ENCODE peak calls at places on chromosome X, in six cellular contexts. D is NT2/D1, R is HCT116, V is HepG2, Q is SK-N-SH, E is K562. Z is an unnamed sample.
A peak's percentile ranks its signal among the peaks of the same experiment; 100 is the strongest.

GRCh38 chrX:129634541-129634940 is 20.2 kb downstream of the APLN start:
- DNase-seq in D (no peak), Q (peak; percentile 55), E (no peak), R (no peak), V (no peak), Z (no peak)

GRCh38 chrX:133475953-133476352 is 60.7 kb upstream of the GPC4 start:
- DNase-seq in Q (no peak), R (no peak), D (no peak), E (no peak), V (no peak), Z (no peak)

GRCh38 chrX:16589211-16589610 is 60.7 kb upstream of the S100G start:
- DNase-seq in R (no peak), E (no peak), V (no peak), Q (no peak), D (no peak), Z (no peak)

GRCh38 chrX:46447384-46447783 is 97.8 kb downstream of the ZNF674 start:
- DNase-seq in D (no peak), E (no peak), Q (no peak), R (no peak), V (peak; percentile 23), Z (no peak)

GRCh38 chrX:97637289-97637688 is 753.6 kb downstream of the RPA4 start:
- DNase-seq in V (no peak), R (no peak), Q (no peak), E (no peak), D (no peak), Z (no peak)

GRCh38 chrX:72038016-72038415 is 93.7 kb downstream of the RTL5 start:
- DNase-seq in V (no peak), Q (no peak), E (no peak), R (no peak), D (no peak), Z (no peak)

GRCh38 chrX:103533428-103534216 is 14.3 kb upstream of the RAB40A start:
- DNase-seq in D (peak; percentile 57), V (peak; percentile 43), Q (peak; percentile 25), R (peak; percentile 37), E (peak; percentile 16), Z (peak; percentile 83)

GRCh38 chrX:132501606-132502005 is 12.8 kb upstream of the MBNL3 start:
- DNase-seq in E (no peak), D (no peak), V (no peak), R (no peak), Q (no peak), Z (no peak)

GRCh38 chrX:45077748-45078424 is 122.8 kb downstream of the DIPK2B start:
- DNase-seq in Q (no peak), D (no peak), V (no peak), R (no peak), E (no peak), Z (no peak)

GRCh38 chrX:130121505-130121800 is 11.2 kb upstream of the ELF4 start:
- DNase-seq in D (no peak), V (no peak), R (no peak), E (no peak), Q (no peak), Z (no peak)

GRCh38 chrX:85243761-85244410 is at the start of the genes SATL1 and ZNF711:
- DNase-seq in E (peak; percentile 27), V (peak; percentile 21), R (peak; percentile 13), D (peak; percentile 72), Q (peak; percentile 87), Z (peak; percentile 64)

GRCh38 chrX:78106651-78106986 is 2.6 kb downstream of the PGK1 start:
- DNase-seq in E (no peak), V (no peak), Q (no peak), R (no peak), D (no peak), Z (no peak)

GRCh38 chrX:8048466-8048865 is 121.3 kb upstream of the PNPLA4 start:
- DNase-seq in D (no peak), R (no peak), E (no peak), Q (no peak), V (no peak), Z (no peak)

GRCh38 chrX:150486011-150486410 is 82.4 kb upstream of the MTM1 start:
- DNase-seq in R (peak; percentile 24), D (no peak), V (peak; percentile 20), Q (peak; percentile 32), E (peak; percentile 15), Z (no peak)

GRCh38 chrX:63735882-63736281 is 49.1 kb downstream of the ARHGEF9 start:
- DNase-seq in R (no peak), D (no peak), E (no peak), V (no peak), Q (no peak), Z (no peak)

GRCh38 chrX:111402378-111402777 is 9.6 kb downstream of the DCX start:
- DNase-seq in V (no peak), R (no peak), D (no peak), E (no peak), Q (no peak), Z (no peak)

GRCh38 chrX:15416133-15416993 is 32.1 kb upstream of the VEGFD start:
- DNase-seq in Q (no peak), V (no peak), E (no peak), D (no peak), R (no peak), Z (no peak)

GRCh38 chrX:18146954-18147353 is 73.7 kb downstream of the BEND2 start:
- DNase-seq in D (no peak), E (peak; percentile 22), Q (no peak), V (peak; percentile 1), R (no peak), Z (peak; percentile 47)

GRCh38 chrX:138765061-138765460 is 53.5 kb upstream of the FGF13 start:
- DNase-seq in D (no peak), V (no peak), Q (no peak), R (no peak), E (no peak), Z (no peak)

GRCh38 chrX:4876268-4876667 is 1162.8 kb upstream of the PRKX start:
- DNase-seq in D (no peak), Q (no peak), E (no peak), V (no peak), R (no peak), Z (no peak)

GRCh38 chrX:108473979-108474378 is 34.3 kb downstream of the COL4A5 start:
- DNase-seq in E (no peak), D (no peak), R (no peak), Q (no peak), V (no peak), Z (no peak)

GRCh38 chrX:41095962-41096955 is 11.0 kb downstream of the USP9X start:
- DNase-seq in D (no peak), E (no peak), R (no peak), Q (no peak), V (no peak), Z (no peak)

GRCh38 chrX:111662314-111662713 is 18.7 kb upstream of the ALG13 start:
- DNase-seq in E (no peak), D (no peak), V (no peak), R (no peak), Q (no peak), Z (no peak)

DNA sequence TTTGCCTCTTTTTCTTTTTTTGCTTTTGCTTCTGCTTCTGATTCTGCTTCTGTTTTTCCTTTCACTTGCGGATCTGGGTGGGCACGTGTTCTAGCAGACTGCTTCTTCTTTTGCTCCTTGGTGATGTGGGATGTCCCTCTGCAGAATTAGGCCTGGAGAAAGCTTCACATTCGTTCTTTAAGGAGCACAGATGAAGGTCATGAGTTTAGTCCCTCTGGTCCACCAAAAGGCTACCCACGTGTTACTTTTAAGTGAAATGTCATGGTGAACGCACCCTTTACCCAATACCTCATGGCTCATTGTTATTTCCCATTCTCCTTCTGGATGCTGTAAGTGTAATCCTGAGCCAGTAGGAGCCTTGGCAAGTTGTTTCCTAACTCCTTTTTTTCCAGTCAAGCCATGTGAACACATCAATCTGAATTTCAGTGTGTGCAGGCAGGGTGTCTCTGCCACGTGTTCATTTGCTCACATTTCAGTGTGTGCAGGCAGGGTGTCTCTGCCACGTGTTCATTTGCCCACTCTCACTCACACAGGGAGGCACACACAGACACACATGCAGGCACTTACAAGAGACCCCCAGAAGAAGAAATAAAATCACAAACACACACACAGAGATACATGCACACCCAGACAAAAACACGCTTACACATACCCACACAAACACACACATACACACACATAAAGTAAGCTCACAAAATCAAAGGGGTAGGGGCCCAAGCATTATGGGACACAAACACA is 36.9 kb downstream of the NBDY start:
- DNase-seq in E (no peak), V (no peak), R (no peak), D (no peak), Q (no peak), Z (no peak)
- H3K4me1 ChIP-seq in E (no peaks in the 10 kb centered on the region), V (peaks cover 9% of the 10 kb centered on the region), R (no peaks in the 10 kb centered on the region), D (peaks cover 9% of the 10 kb centered on the region), Q (peaks cover 15% of the 10 kb centered on the region), Z (no peaks in the 10 kb centered on the region)

GRCh38 chrX:153818571-153819397 is 11.6 kb downstream of the PDZD4 start:
- DNase-seq in D (no peak), V (no peak), E (peak; percentile 84), Q (peak; percentile 90), R (no peak), Z (no peak)
- TF ChIP-seq YY1 in D (no peak), V (no peak), E (no peak), Q (no peak), R (no peak), Z (no peak)

DNA sequence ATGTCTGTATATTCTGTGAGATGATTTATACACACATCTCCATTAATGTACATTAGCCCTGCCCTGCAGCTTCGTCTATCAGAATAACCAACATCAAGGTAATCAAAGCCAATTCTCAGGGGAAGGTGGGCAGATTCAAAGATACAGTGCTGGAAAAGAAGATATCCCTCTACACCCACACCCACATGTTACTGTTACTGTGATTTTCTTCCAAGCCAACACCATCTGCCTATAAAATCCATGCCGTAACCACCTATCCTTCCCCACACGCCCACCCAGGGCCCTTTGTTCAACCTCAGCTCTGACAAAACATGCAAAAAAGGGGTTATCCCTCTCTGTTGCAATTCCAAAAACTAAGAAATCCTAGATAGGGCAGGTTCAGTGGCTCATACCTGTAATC is 20.0 kb downstream of the OPHN1 start:
- DNase-seq in R (no peak), Q (no peak), D (no peak), V (no peak), E (no peak), Z (no peak)
- H3K4me1 ChIP-seq in R (peaks cover 8% of the 10 kb centered on the region), Q (peaks cover 2% of the 10 kb centered on the region), D (no peaks in the 10 kb centered on the region), V (no peaks in the 10 kb centered on the region), E (no peaks in the 10 kb centered on the region), Z (no peaks in the 10 kb centered on the region)

GRCh38 chrX:43961699-43962098 is 11.5 kb downstream of the NDP start:
- DNase-seq in E (peak; percentile 6), R (no peak), D (no peak), Q (no peak), V (no peak), Z (no peak)

GRCh38 chrX:43956034-43956433 is 17.2 kb downstream of the NDP start:
- DNase-seq in E (no peak), R (no peak), V (no peak), Q (no peak), D (no peak), Z (no peak)

GRCh38 chrX:43963726-43964125 is 9.5 kb downstream of the NDP start:
- DNase-seq in V (no peak), D (no peak), R (no peak), Q (no peak), E (no peak), Z (no peak)

GRCh38 chrX:43962636-43963035 is 10.6 kb downstream of the NDP start:
- DNase-seq in D (no peak), R (no peak), E (no peak), Q (no peak), V (no peak), Z (no peak)

DNA sequence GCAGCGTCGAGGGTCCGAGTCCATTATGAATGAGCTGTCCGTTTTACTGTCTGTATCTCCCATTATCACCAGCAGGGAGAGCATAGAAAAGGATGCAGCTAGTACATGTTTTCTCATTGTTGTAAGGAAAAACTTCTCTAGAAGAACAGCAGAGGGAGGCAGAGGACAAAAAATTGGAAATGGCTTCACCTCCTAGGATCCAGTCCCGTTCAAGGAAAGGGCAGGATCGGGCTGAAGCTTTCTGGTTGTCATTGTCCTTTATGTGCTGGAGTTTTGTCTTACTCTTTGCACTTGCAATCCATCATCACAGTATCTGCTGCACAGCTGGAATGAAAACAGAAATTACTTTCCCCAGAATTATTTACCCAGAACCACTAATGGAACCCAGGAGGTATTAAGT is 14.7 kb downstream of the NDP start:
- DNase-seq in Q (peak; percentile 64), D (peak; percentile 70), V (peak; percentile 72), R (peak; percentile 81), E (peak; percentile 39), Z (no peak)
- TF ChIP-seq YY1 in Q (no peak), D (no peak), V (no peak), R (no peak), E (no peak), Z (no peak)

Z was measured in H1.